ENCODE peak calls at places on chromosome 3, in ten cellular contexts. One of them, this sample, is unnamed.

GRCh38 chr3:15438988-15439387 is 11.6 kb downstream of the EAF1 start:
- DNase-seq in EH: peak
- DNase-seq in skeletal muscle cell: peak
- DNase-seq in T-helper 17 cell: no peak
- DNase-seq in IMR-90: peak
- DNase-seq in iPS-NIHi11: no peak
- DNase-seq in sigmoid colon: no peak
- DNase-seq in fibroblast of pulmonary artery: peak
- DNase-seq in kidney tubule cell: no peak
- DNase-seq in Peyer's patch: no peak
- DNase-seq in this sample: no peak

GRCh38 chr3:134034005-134034785 is 4.5 kb upstream of the SLCO2A1 start:
- DNase-seq in EH: peak
- DNase-seq in skeletal muscle cell: peak
- DNase-seq in T-helper 17 cell: no peak
- DNase-seq in IMR-90: peak
- DNase-seq in iPS-NIHi11: no peak
- DNase-seq in sigmoid colon: peak
- DNase-seq in fibroblast of pulmonary artery: no peak
- DNase-seq in kidney tubule cell: no peak
- DNase-seq in Peyer's patch: no peak
- DNase-seq in this sample: no peak

GRCh38 chr3:1147326-1147725 is 54.5 kb downstream of the CNTN6 start:
- DNase-seq in EH: no peak
- DNase-seq in skeletal muscle cell: no peak
- DNase-seq in T-helper 17 cell: no peak
- DNase-seq in IMR-90: no peak
- DNase-seq in iPS-NIHi11: no peak
- DNase-seq in sigmoid colon: no peak
- DNase-seq in fibroblast of pulmonary artery: no peak
- DNase-seq in kidney tubule cell: no peak
- DNase-seq in Peyer's patch: no peak
- DNase-seq in this sample: no peak

GRCh38 chr3:1775321-1775720 is 323.3 kb upstream of the CNTN4 start:
- DNase-seq in EH: no peak
- DNase-seq in skeletal muscle cell: no peak
- DNase-seq in T-helper 17 cell: no peak
- DNase-seq in IMR-90: no peak
- DNase-seq in iPS-NIHi11: no peak
- DNase-seq in sigmoid colon: no peak
- DNase-seq in fibroblast of pulmonary artery: no peak
- DNase-seq in kidney tubule cell: no peak
- DNase-seq in Peyer's patch: no peak
- DNase-seq in this sample: no peak

GRCh38 chr3:33592999-33593398 is 125.1 kb downstream of the CLASP2 start:
- DNase-seq in EH: no peak
- DNase-seq in skeletal muscle cell: no peak
- DNase-seq in T-helper 17 cell: no peak
- DNase-seq in IMR-90: no peak
- DNase-seq in iPS-NIHi11: no peak
- DNase-seq in sigmoid colon: no peak
- DNase-seq in fibroblast of pulmonary artery: no peak
- DNase-seq in kidney tubule cell: no peak
- DNase-seq in Peyer's patch: no peak
- DNase-seq in this sample: no peak

GRCh38 chr3:38267689-38268477 is 2.3 kb downstream of the SLC22A13 start:
- DNase-seq in EH: no peak
- DNase-seq in skeletal muscle cell: no peak
- DNase-seq in T-helper 17 cell: no peak
- DNase-seq in IMR-90: no peak
- DNase-seq in iPS-NIHi11: no peak
- DNase-seq in sigmoid colon: no peak
- DNase-seq in fibroblast of pulmonary artery: no peak
- DNase-seq in kidney tubule cell: no peak
- DNase-seq in Peyer's patch: no peak
- DNase-seq in this sample: no peak

GRCh38 chr3:56303508-56303907 is 164.8 kb downstream of the ERC2 start:
- DNase-seq in EH: peak
- DNase-seq in skeletal muscle cell: peak
- DNase-seq in T-helper 17 cell: no peak
- DNase-seq in IMR-90: peak
- DNase-seq in iPS-NIHi11: peak
- DNase-seq in sigmoid colon: no peak
- DNase-seq in fibroblast of pulmonary artery: peak
- DNase-seq in kidney tubule cell: peak
- DNase-seq in Peyer's patch: no peak
- DNase-seq in this sample: peak

GRCh38 chr3:128844502-128844901 is 34.9 kb upstream of the ACAD9 start:
- DNase-seq in EH: no peak
- DNase-seq in skeletal muscle cell: no peak
- DNase-seq in T-helper 17 cell: no peak
- DNase-seq in IMR-90: no peak
- DNase-seq in iPS-NIHi11: no peak
- DNase-seq in sigmoid colon: no peak
- DNase-seq in fibroblast of pulmonary artery: no peak
- DNase-seq in kidney tubule cell: no peak
- DNase-seq in Peyer's patch: no peak
- DNase-seq in this sample: no peak

GRCh38 chr3:134039161-134039862 is 9.6 kb upstream of the SLCO2A1 start:
- DNase-seq in EH: no peak
- DNase-seq in skeletal muscle cell: no peak
- DNase-seq in T-helper 17 cell: no peak
- DNase-seq in IMR-90: no peak
- DNase-seq in iPS-NIHi11: peak
- DNase-seq in sigmoid colon: peak
- DNase-seq in fibroblast of pulmonary artery: no peak
- DNase-seq in kidney tubule cell: peak
- DNase-seq in Peyer's patch: peak
- DNase-seq in this sample: no peak

GRCh38 chr3:146139586-146140110 is 21.3 kb downstream of the PLOD2 start:
- DNase-seq in EH: peak
- DNase-seq in skeletal muscle cell: no peak
- DNase-seq in T-helper 17 cell: no peak
- DNase-seq in IMR-90: no peak
- DNase-seq in iPS-NIHi11: no peak
- DNase-seq in sigmoid colon: no peak
- DNase-seq in fibroblast of pulmonary artery: no peak
- DNase-seq in kidney tubule cell: no peak
- DNase-seq in Peyer's patch: no peak
- DNase-seq in this sample: no peak

GRCh38 chr3:146972726-146973125 is 367.6 kb upstream of the PLSCR5 start:
- DNase-seq in EH: peak
- DNase-seq in skeletal muscle cell: no peak
- DNase-seq in T-helper 17 cell: no peak
- DNase-seq in IMR-90: peak
- DNase-seq in iPS-NIHi11: no peak
- DNase-seq in sigmoid colon: no peak
- DNase-seq in fibroblast of pulmonary artery: peak
- DNase-seq in kidney tubule cell: peak
- DNase-seq in Peyer's patch: no peak
- DNase-seq in this sample: no peak

GRCh38 chr3:89697321-89697916 is 590.0 kb downstream of the EPHA3 start:
- DNase-seq in EH: no peak
- DNase-seq in skeletal muscle cell: no peak
- DNase-seq in T-helper 17 cell: no peak
- DNase-seq in IMR-90: no peak
- DNase-seq in iPS-NIHi11: no peak
- DNase-seq in sigmoid colon: no peak
- DNase-seq in fibroblast of pulmonary artery: no peak
- DNase-seq in kidney tubule cell: peak
- DNase-seq in Peyer's patch: peak
- DNase-seq in this sample: peak

GRCh38 chr3:110530902-110531301 is 540.7 kb upstream of the NECTIN3 start:
- DNase-seq in EH: no peak
- DNase-seq in skeletal muscle cell: no peak
- DNase-seq in T-helper 17 cell: no peak
- DNase-seq in IMR-90: peak
- DNase-seq in iPS-NIHi11: no peak
- DNase-seq in sigmoid colon: no peak
- DNase-seq in fibroblast of pulmonary artery: no peak
- DNase-seq in kidney tubule cell: no peak
- DNase-seq in Peyer's patch: no peak
- DNase-seq in this sample: no peak

GRCh38 chr3:54278960-54279359 is 156.6 kb downstream of the CACNA2D3 start:
- DNase-seq in EH: no peak
- DNase-seq in skeletal muscle cell: no peak
- DNase-seq in T-helper 17 cell: no peak
- DNase-seq in IMR-90: no peak
- DNase-seq in iPS-NIHi11: no peak
- DNase-seq in sigmoid colon: no peak
- DNase-seq in fibroblast of pulmonary artery: peak
- DNase-seq in kidney tubule cell: peak
- DNase-seq in Peyer's patch: no peak
- DNase-seq in this sample: no peak

GRCh38 chr3:108820586-108820985 is 2.0 kb upstream of the TRAT1 start:
- DNase-seq in EH: no peak
- DNase-seq in skeletal muscle cell: no peak
- DNase-seq in T-helper 17 cell: no peak
- DNase-seq in IMR-90: no peak
- DNase-seq in iPS-NIHi11: no peak
- DNase-seq in sigmoid colon: no peak
- DNase-seq in fibroblast of pulmonary artery: no peak
- DNase-seq in kidney tubule cell: peak
- DNase-seq in Peyer's patch: no peak
- DNase-seq in this sample: no peak

GRCh38 chr3:85821130-85821756 is 862.5 kb downstream of the CADM2 start:
- DNase-seq in EH: no peak
- DNase-seq in skeletal muscle cell: no peak
- DNase-seq in T-helper 17 cell: no peak
- DNase-seq in IMR-90: no peak
- DNase-seq in iPS-NIHi11: peak
- DNase-seq in sigmoid colon: no peak
- DNase-seq in fibroblast of pulmonary artery: peak
- DNase-seq in kidney tubule cell: peak
- DNase-seq in Peyer's patch: no peak
- DNase-seq in this sample: peak

This sample was measured in thyroid gland.